ENCODE peak calls at places on chromosome 15, in four cellular contexts. A is neuronal stem cell, O is H9, F is H1. P is an unnamed sample.

GRCh38 chr15:94229591-94230365 is 1.6 kb upstream of the MCTP2 start:
- DNase-seq in A (no peak), O (no peak), F (no peak), P (peak; percentile 57)

GRCh38 chr15:91521996-91522395 is 331.5 kb upstream of the SLCO3A1 start:
- DNase-seq in A (no peak), O (no peak), F (no peak), P (no peak)

GRCh38 chr15:98853593-98854420 is 153.8 kb downstream of the PGPEP1L start:
- DNase-seq in A (no peak), O (no peak), F (no peak), P (no peak)

GRCh38 chr15:89740137-89740536 is 10.9 kb downstream of the MESP1 start:
- DNase-seq in A (peak; percentile 69), O (peak; percentile 85), F (peak; percentile 62), P (peak; percentile 74)

GRCh38 chr15:66986951-66987350 is 78.5 kb upstream of the SMAD3 start:
- DNase-seq in A (no peak), O (no peak), F (no peak), P (no peak)

GRCh38 chr15:91133511-91133910 is 33.5 kb downstream of the SV2B start:
- DNase-seq in A (no peak), O (peak; percentile 35), F (no peak), P (no peak)

GRCh38 chr15:73982251-73982962 is 9.7 kb downstream of the STOML1 start:
- DNase-seq in A (no peak), O (no peak), F (no peak), P (peak; percentile 95)

GRCh38 chr15:78321041-78321570 is 19.0 kb upstream of the CRABP1 start:
- DNase-seq in A (no peak), O (no peak), F (no peak), P (no peak)

GRCh38 chr15:27509014-27509413 is 538.0 kb downstream of the GABRG3 start:
- DNase-seq in A (no peak), O (no peak), F (no peak), P (no peak)

GRCh38 chr15:56871180-56871579 is 47.3 kb upstream of the TCF12 start:
- DNase-seq in A (no peak), O (no peak), F (no peak), P (peak; percentile 78)

GRCh38 chr15:65836665-65837064 is 32.6 kb upstream of the RAB11A start:
- DNase-seq in A (no peak), O (peak; percentile 62), F (no peak), P (no peak)

GRCh38 chr15:44501768-44502366 is 35.1 kb upstream of the EIF3J start:
- DNase-seq in A (peak; percentile 1), O (no peak), F (no peak), P (peak; percentile 68)

GRCh38 chr15:99454941-99455795 is 110.6 kb upstream of the MEF2A start:
- DNase-seq in A (no peak), O (no peak), F (no peak), P (peak; percentile 97)

GRCh38 chr15:22974745-22975144 is 5.4 kb downstream of the CYFIP1 start:
- DNase-seq in A (no peak), O (no peak), F (no peak), P (no peak)

GRCh38 chr15:95150466-95150865 is 919.1 kb downstream of the MCTP2 start:
- DNase-seq in A (no peak), O (no peak), F (no peak), P (peak; percentile 70)

GRCh38 chr15:31358163-31358562 is 31.5 kb downstream of the KLF13 start:
- DNase-seq in A (no peak), O (no peak), F (no peak), P (no peak)

GRCh38 chr15:90571063-90571541 is 41.4 kb downstream of the CRTC3 start:
- DNase-seq in A (no peak), O (no peak), F (no peak), P (peak; percentile 8)

GRCh38 chr15:99439524-99439835 is 126.3 kb upstream of the MEF2A start:
- DNase-seq in A (no peak), O (no peak), F (no peak), P (no peak)

GRCh38 chr15:74432968-74433591 is 678 bp downstream of the SEMA7A start:
- DNase-seq in A (no peak), O (no peak), F (no peak), P (no peak)

GRCh38 chr15:70964058-70964457 is 71.4 kb downstream of the LRRC49 start:
- DNase-seq in A (no peak), O (no peak), F (no peak), P (no peak)

GRCh38 chr15:37181339-37181738 is 81.0 kb upstream of the MEIS2 start:
- DNase-seq in A (no peak), O (no peak), F (no peak), P (no peak)

GRCh38 chr15:44657378-44657777 is 6.1 kb downstream of the SPG11 start:
- DNase-seq in A (no peak), O (no peak), F (no peak), P (no peak)

GRCh38 chr15:87764461-87765236 is 491.9 kb downstream of the NTRK3 start:
- DNase-seq in A (peak; percentile 59), O (no peak), F (peak; percentile 9), P (peak; percentile 32)
- H2BK120ac ChIP-seq in A (no peak overlapping the region), O (no peak overlapping the region), F (no peak overlapping the region), P (no peak overlapping the region)

GRCh38 chr15:101376615-101377395 is 81.8 kb upstream of the SNRPA1 start:
- DNase-seq in A (no peak), O (no peak), F (no peak), P (no peak)
- H4K8ac ChIP-seq in A (no peak overlapping the region), O (no peak overlapping the region), F (no peak overlapping the region), P (no peak overlapping the region)

GRCh38 chr15:52340093-52340492 is 44.5 kb upstream of the MYO5C start:
- DNase-seq in A (no peak), O (peak; percentile 46), F (no peak), P (no peak)
- H2BK120ac ChIP-seq in A (no peak overlapping the region), O (no peak overlapping the region), F (peak overlapping the region; percentile 69), P (no peak overlapping the region)

GRCh38 chr15:41230650-41231533 is at the start of the genes CHP1 and EXD1:
- DNase-seq in A (peak; percentile 93), O (peak; percentile 98), F (peak; percentile 95), P (peak; percentile 98)
- H4K8ac ChIP-seq in A (no peak within 1 kb of the TSS), O (no peak within 1 kb of the TSS), F (peak within 1 kb of the TSS; percentile 86), P (peak within 1 kb of the TSS; percentile 99)

DNA sequence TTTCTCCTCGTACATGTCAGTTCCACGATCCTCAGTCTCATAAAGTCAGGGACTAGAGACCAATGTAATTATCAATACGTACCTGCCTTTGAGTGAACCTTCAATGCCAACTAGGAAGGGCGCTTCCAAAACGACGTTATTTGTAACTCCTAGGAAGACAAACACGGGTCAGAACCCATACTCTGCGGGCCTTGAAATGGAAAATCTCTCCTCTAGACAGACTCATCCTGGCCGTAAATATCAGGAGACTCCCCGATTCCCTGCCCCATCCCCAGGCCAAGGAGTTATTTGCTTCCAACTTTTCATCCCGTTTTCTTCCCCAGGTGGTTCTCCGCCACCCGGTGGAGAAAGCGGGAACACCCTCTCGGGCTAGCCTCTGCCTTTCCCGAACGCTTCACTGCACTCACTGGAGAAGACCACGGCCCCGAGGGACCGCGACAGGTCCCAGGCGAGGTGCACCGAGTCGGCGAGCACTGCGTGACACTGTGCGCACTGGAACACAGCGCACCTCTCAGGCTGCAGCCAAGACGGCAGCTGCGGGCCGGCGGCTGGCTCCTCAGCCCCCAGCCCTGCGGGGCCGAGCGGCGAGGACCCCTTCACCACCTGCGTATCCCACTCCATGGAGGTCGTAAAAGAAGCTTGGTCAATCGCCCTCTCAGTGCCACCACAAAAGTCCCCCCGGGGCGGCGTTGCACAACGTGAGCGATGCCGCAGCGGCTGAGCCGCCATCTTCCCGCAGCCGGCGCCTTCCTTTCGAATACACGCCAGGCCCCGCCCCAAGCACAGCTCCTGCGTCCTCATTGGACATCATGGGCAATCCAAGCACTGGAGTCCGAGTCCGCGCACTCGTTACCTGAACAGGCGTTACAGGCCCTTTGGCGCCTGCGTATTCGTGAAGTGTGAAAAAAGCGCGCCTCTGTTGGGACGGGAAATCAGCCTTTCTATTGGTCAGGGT is at the start of gene OIP5:
- DNase-seq in A (peak; percentile 99), O (peak; percentile 99), F (peak; percentile 98), P (peak; percentile 100)
- H2BK120ac ChIP-seq in A (no peak within 1 kb of the TSS), O (no peak within 1 kb of the TSS), F (peak within 1 kb of the TSS; percentile 63), P (no peak within 1 kb of the TSS)

DNA sequence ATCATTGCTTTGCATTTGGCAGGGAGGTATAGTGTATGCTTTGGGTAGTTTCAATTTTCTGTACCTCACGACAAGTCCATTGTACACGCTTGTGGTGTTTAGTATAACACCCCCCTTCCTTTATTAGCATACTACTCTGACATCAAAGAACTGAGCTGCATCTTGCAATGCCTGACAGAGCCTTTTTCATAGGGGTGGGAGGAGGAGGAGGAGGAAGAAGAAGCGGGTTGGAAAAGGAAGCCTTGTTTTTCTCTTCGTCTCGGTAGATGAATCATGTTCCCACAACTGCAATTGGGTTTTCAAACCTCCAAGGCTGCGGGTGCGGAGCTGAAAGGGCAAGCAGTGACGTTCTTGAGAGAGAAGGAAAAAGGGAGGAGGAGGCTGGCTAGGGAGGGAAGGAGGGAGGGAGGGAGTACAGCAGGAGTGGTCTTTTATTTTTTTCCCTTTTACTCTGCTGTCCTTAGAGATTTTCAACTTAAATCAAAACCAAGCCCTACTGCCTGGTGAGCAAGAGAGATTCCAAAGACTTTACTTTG is 175.7 kb downstream of the KLHL25 start:
- DNase-seq in A (peak; percentile 44), O (peak; percentile 56), F (no peak), P (peak; percentile 98)
- H4K8ac ChIP-seq in A (no peak overlapping the region), O (no peak overlapping the region), F (no peak overlapping the region), P (no peak overlapping the region)